ENCODE peak calls at places on chromosomes 16 and 17, in six cellular contexts. M is A549, G is ovary, T is lower lobe of right lung, C is astrocyte, Z is OCI-LY7. O is an unnamed sample.

GRCh38 chr17:16313159-16314090 is 39.8 kb downstream of the CENPV start:
- DNase-seq in M (no peak), G (no peak), T (no peak), C (peak; percentile 64), Z (no peak), O (peak; percentile 62)

GRCh38 chr17:66184392-66184791 is 7.5 kb downstream of the CEP112 start:
- DNase-seq in M (no peak), G (no peak), T (no peak), C (no peak), Z (no peak), O (no peak)

GRCh38 chr17:57562231-57562630 is 182.9 kb downstream of the CCDC182 start:
- DNase-seq in M (no peak), G (no peak), T (no peak), C (no peak), Z (no peak), O (no peak)

GRCh38 chr17:32933881-32934280 is 5.9 kb downstream of the TMEM98 start:
- DNase-seq in M (no peak), G (no peak), T (no peak), C (no peak), Z (no peak), O (no peak)

GRCh38 chr17:75909051-75909811 is 4.5 kb upstream of the MRPL38 start:
- DNase-seq in M (no peak), G (no peak), T (no peak), C (no peak), Z (peak; percentile 87), O (no peak)

GRCh38 chr17:17690156-17690737 is 9.0 kb downstream of the RAI1 start:
- DNase-seq in M (no peak), G (no peak), T (no peak), C (no peak), Z (no peak), O (no peak)

GRCh38 chr17:77419547-77420475 is 279.0 kb downstream of the SEC14L1 start:
- DNase-seq in M (no peak), G (peak; percentile 50), T (no peak), C (peak; percentile 58), Z (peak; percentile 26), O (peak; percentile 89)

GRCh38 chr16:4351880-4352279 is 759 bp upstream of the PAM16 start:
- DNase-seq in M (no peak), G (no peak), T (no peak), C (no peak), Z (no peak), O (no peak)

GRCh38 chr16:20349615-20350014 is 2.9 kb downstream of the UMOD start:
- DNase-seq in M (no peak), G (no peak), T (no peak), C (no peak), Z (no peak), O (no peak)

GRCh38 chr16:694863-695354 is 4.7 kb upstream of the WDR24 start:
- DNase-seq in M (no peak), G (no peak), T (no peak), C (no peak), Z (no peak), O (no peak)

GRCh38 chr17:49952209-49952911 is 16.6 kb upstream of the DLX4 start:
- DNase-seq in M (peak; percentile 98), G (peak; percentile 88), T (peak; percentile 89), C (peak; percentile 28), Z (peak; percentile 77), O (peak; percentile 60)

GRCh38 chr17:39981207-39982068 is 831 bp downstream of the PSMD3 start:
- DNase-seq in M (peak; percentile 21), G (no peak), T (no peak), C (no peak), Z (peak; percentile 14), O (peak; percentile 27)

GRCh38 chr17:3012926-3013581 is 50.4 kb downstream of the OR1D5 start:
- DNase-seq in M (peak; percentile 86), G (peak; percentile 74), T (peak; percentile 57), C (peak; percentile 14), Z (peak; percentile 82), O (peak; percentile 67)

GRCh38 chr17:1643999-1644492 is 1.5 kb downstream of the SCARF1 start:
- DNase-seq in M (no peak), G (no peak), T (peak; percentile 74), C (no peak), Z (no peak), O (no peak)
- H3K4me3 ChIP-seq in M (peak overlapping the region; percentile 88), G (peak overlapping the region; percentile 24), T (peak overlapping the region; percentile 62), C (peak overlapping the region; percentile 48), Z (peak overlapping the region; percentile 66), O (no peak overlapping the region)

DNA sequence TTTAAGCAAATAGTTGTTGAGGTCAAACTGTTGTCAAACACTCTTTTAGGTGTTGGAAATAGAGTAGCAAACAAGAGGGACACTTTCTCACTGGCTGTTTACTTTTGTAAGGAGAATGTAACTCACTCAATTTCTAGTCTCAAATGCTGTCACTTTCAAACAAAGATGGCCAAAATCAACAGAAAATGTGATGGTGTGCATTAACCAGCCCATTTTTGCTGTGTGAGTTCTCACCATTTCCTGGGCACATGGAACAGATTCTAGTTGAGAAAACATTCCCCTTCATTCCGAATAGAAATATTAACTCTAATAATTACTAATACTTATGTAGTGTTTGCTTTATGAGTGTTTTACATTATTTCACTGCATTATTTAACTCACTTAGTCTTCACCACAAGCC is 128.2 kb upstream of the XYLT1 start:
- DNase-seq in M (no peak), G (no peak), T (no peak), C (no peak), Z (no peak), O (no peak)
- H3K9me3 ChIP-seq in M (peaks cover 16% of the 10 kb centered on the region), G (no peaks in the 10 kb centered on the region), T (peaks cover 8% of the 10 kb centered on the region), C (peaks cover 6% of the 10 kb centered on the region), Z (no peaks in the 10 kb centered on the region), O (no peaks in the 10 kb centered on the region)

GRCh38 chr16:67902831-67903230 is 9.8 kb downstream of the PSKH1 start:
- DNase-seq in M (no peak), G (no peak), T (no peak), C (no peak), Z (no peak), O (peak; percentile 57)
- H3K4me3 ChIP-seq in M (no peak overlapping the region), G (no peak overlapping the region), T (no peak overlapping the region), C (no peak overlapping the region), Z (no peak overlapping the region), O (no peak overlapping the region)

GRCh38 chr16:35629001-35629400 is 2169.6 kb downstream of the TP53TG3F start:
- DNase-seq in M (no peak), G (no peak), T (no peak), C (no peak), Z (no peak), O (no peak)
- H3K9me3 ChIP-seq in M (no peaks in the 10 kb centered on the region), G (no peaks in the 10 kb centered on the region), T (no peaks in the 10 kb centered on the region), C (peaks cover 6% of the 10 kb centered on the region), Z (peaks cover 7% of the 10 kb centered on the region), O (no peaks in the 10 kb centered on the region)